ENCODE peak calls at places on chromosomes 7 and 10, in four cellular contexts. F is body of pancreas, C is posterior cingulate gyrus, I is adrenal gland. O is an unnamed sample.

GRCh38 chr7:75772081-75773077 is at the start of gene CCL26:
- DNase-seq in F (peak; percentile 14), C (no peak), I (peak; percentile 53), O (no peak)

GRCh38 chr10:27861781-27862180 is 116.2 kb upstream of the MKX start:
- DNase-seq in F (no peak), C (no peak), I (no peak), O (no peak)

GRCh38 chr7:103987455-103987854 is 2.0 kb downstream of the RELN start:
- DNase-seq in F (no peak), C (no peak), I (no peak), O (no peak)

GRCh38 chr7:105015631-105015965 is 1.6 kb downstream of the KMT2E start:
- DNase-seq in F (no peak), C (no peak), I (peak; percentile 45), O (peak; percentile 40)

GRCh38 chr10:31819393-31819820 is 109.2 kb downstream of the ARHGAP12 start:
- DNase-seq in F (no peak), C (no peak), I (no peak), O (no peak)

GRCh38 chr10:80908596-80908995 is 370.9 kb downstream of the SH2D4B start:
- DNase-seq in F (no peak), C (no peak), I (no peak), O (no peak)

GRCh38 chr10:13865758-13866491 is 279.2 kb downstream of the PRPF18 start:
- DNase-seq in F (no peak), C (no peak), I (peak; percentile 47), O (no peak)

GRCh38 chr10:3045471-3046209 is 21.7 kb upstream of the PFKP start:
- DNase-seq in F (no peak), C (no peak), I (peak; percentile 70), O (no peak)

GRCh38 chr7:155395176-155395797 is 62.6 kb upstream of the EN2 start:
- DNase-seq in F (no peak), C (peak; percentile 25), I (no peak), O (no peak)

GRCh38 chr7:50317697-50318640 is 13.5 kb downstream of the IKZF1 start:
- DNase-seq in F (no peak), C (no peak), I (no peak), O (no peak)

GRCh38 chr7:19110026-19110777 is 7.2 kb downstream of the TWIST1 start:
- DNase-seq in F (no peak), C (no peak), I (no peak), O (no peak)

GRCh38 chr7:36923831-36924555 is 199.7 kb upstream of the AOAH start:
- DNase-seq in F (no peak), C (no peak), I (no peak), O (no peak)

GRCh38 chr10:49364747-49365146 is 31.1 kb downstream of the DRGX start:
- DNase-seq in F (no peak), C (no peak), I (no peak), O (no peak)

GRCh38 chr7:16759840-16760239 is 6.3 kb downstream of the TSPAN13 start:
- DNase-seq in F (no peak), C (no peak), I (no peak), O (no peak)

GRCh38 chr10:111075577-111076185 is 1.1 kb upstream of the ADRA2A start:
- DNase-seq in F (no peak), C (no peak), I (no peak), O (no peak)

O was measured in hippocampal formation.